ENCODE peak calls at places on chromosomes 6 and 20, in five cellular contexts. V is tibial artery, N is cardiac muscle cell, Z is breast epithelium, H is SK-N-SH. I is an unnamed sample.

GRCh38 chr6:112984899-112985298 is 637.8 kb downstream of the RFPL4B start:
- DNase-seq in V (no peak), N (no peak), Z (no peak), H (no peak), I (no peak)

GRCh38 chr6:19905584-19905983 is 68.4 kb downstream of the ID4 start:
- DNase-seq in V (no peak), N (no peak), Z (no peak), H (no peak), I (no peak)

GRCh38 chr6:109523478-109523877 is 40.5 kb upstream of the ZBTB24 start:
- DNase-seq in V (no peak), N (no peak), Z (no peak), H (no peak), I (no peak)

GRCh38 chr6:163416640-163417253 is 2.2 kb downstream of the QKI start:
- DNase-seq in V (no peak), N (peak; percentile 87), Z (no peak), H (no peak), I (no peak)

GRCh38 chr6:134063121-134063965 is 10.9 kb upstream of the SLC2A12 start:
- DNase-seq in V (no peak), N (peak; percentile 11), Z (no peak), H (no peak), I (no peak)

GRCh38 chr6:122028933-122029332 is 370.5 kb upstream of the HSF2 start:
- DNase-seq in V (no peak), N (no peak), Z (no peak), H (no peak), I (no peak)

GRCh38 chr20:37755665-37756064 is 61.8 kb downstream of the CTNNBL1 start:
- DNase-seq in V (no peak), N (peak; percentile 53), Z (no peak), H (peak; percentile 30), I (no peak)

GRCh38 chr20:50577175-50578018 is 67.2 kb downstream of the PTPN1 start:
- DNase-seq in V (peak; percentile 64), N (no peak), Z (peak; percentile 88), H (peak; percentile 74), I (no peak)

GRCh38 chr20:18743665-18744440 is 69.7 kb upstream of the SCP2D1 start:
- DNase-seq in V (no peak), N (no peak), Z (no peak), H (no peak), I (no peak)

GRCh38 chr6:155186052-155186658 is 77.7 kb upstream of the CLDN20 start:
- DNase-seq in V (no peak), N (no peak), Z (no peak), H (no peak), I (no peak)

GRCh38 chr6:30097902-30098606 is 14.8 kb downstream of the TRIM31 start:
- DNase-seq in V (no peak), N (no peak), Z (no peak), H (no peak), I (no peak)

GRCh38 chr6:76867182-76867581 is 596.1 kb downstream of the HTR1B start:
- DNase-seq in V (no peak), N (no peak), Z (no peak), H (no peak), I (no peak)

GRCh38 chr20:5977223-5977622 is 26.8 kb downstream of the MCM8 start:
- DNase-seq in V (no peak), N (no peak), Z (no peak), H (no peak), I (no peak)

GRCh38 chr6:75842191-75842590 is 93.2 kb downstream of the MYO6 start:
- DNase-seq in V (no peak), N (no peak), Z (no peak), H (no peak), I (no peak)

GRCh38 chr6:75368151-75368779 is 83.7 kb upstream of the TMEM30A start:
- DNase-seq in V (no peak), N (peak; percentile 72), Z (no peak), H (peak; percentile 12), I (peak; percentile 76)

GRCh38 chr6:83708546-83708969 is 343 bp downstream of the SNAP91 start:
- DNase-seq in V (no peak), N (peak; percentile 68), Z (no peak), H (peak; percentile 84), I (no peak)

GRCh38 chr6:157990321-157991066 is 8.8 kb downstream of the SYNJ2 start:
- DNase-seq in V (peak; percentile 57), N (no peak), Z (no peak), H (no peak), I (no peak)

GRCh38 chr6:13573669-13574110 is 711 bp upstream of the SIRT5 start:
- DNase-seq in V (peak; percentile 81), N (peak; percentile 3), Z (no peak), H (no peak), I (no peak)

GRCh38 chr20:11270566-11270965 is 596.8 kb upstream of the JAG1 start:
- DNase-seq in V (no peak), N (peak; percentile 20), Z (no peak), H (no peak), I (no peak)

GRCh38 chr20:40687384-40688128 is 1.5 kb downstream of the MAFB start:
- DNase-seq in V (peak; percentile 82), N (peak; percentile 67), Z (peak; percentile 78), H (peak; percentile 67), I (peak; percentile 94)

GRCh38 chr20:32672982-32673727 is 586 bp downstream of the C20orf203 start:
- DNase-seq in V (no peak), N (no peak), Z (no peak), H (no peak), I (peak; percentile 44)

GRCh38 chr6:13378669-13379590 is 50.6 kb upstream of the TBC1D7 start:
- DNase-seq in V (no peak), N (no peak), Z (peak; percentile 69), H (no peak), I (no peak)

GRCh38 chr20:32474009-32474716 is 111.0 kb downstream of the NOL4L start:
- DNase-seq in V (no peak), N (no peak), Z (no peak), H (peak; percentile 22), I (peak; percentile 64)

GRCh38 chr20:10111144-10111771 is 76.5 kb downstream of the ANKEF1 start:
- DNase-seq in V (no peak), N (no peak), Z (no peak), H (no peak), I (no peak)

GRCh38 chr20:21191839-21192238 is 66.0 kb downstream of the KIZ start:
- DNase-seq in V (no peak), N (peak; percentile 21), Z (no peak), H (no peak), I (no peak)

GRCh38 chr6:167699141-167700036 is 127.3 kb upstream of the AFDN start:
- DNase-seq in V (peak; percentile 81), N (no peak), Z (no peak), H (no peak), I (peak; percentile 72)

GRCh38 chr20:36173451-36173933 is 19.0 kb downstream of the EPB41L1 start:
- DNase-seq in V (no peak), N (peak; percentile 93), Z (no peak), H (peak; percentile 60), I (no peak)

GRCh38 chr6:149493697-149494334 is 9.0 kb upstream of the ZC3H12D start:
- DNase-seq in V (no peak), N (no peak), Z (no peak), H (no peak), I (no peak)

GRCh38 chr6:73134588-73134987 is 90.7 kb downstream of the KHDC1L start:
- DNase-seq in V (no peak), N (no peak), Z (no peak), H (peak; percentile 14), I (peak; percentile 39)

GRCh38 chr6:36843169-36843568 is 3.9 kb upstream of the CPNE5 start:
- DNase-seq in V (no peak), N (no peak), Z (no peak), H (no peak), I (no peak)

GRCh38 chr6:157585274-157586087 is 204.5 kb downstream of the ZDHHC14 start:
- DNase-seq in V (no peak), N (no peak), Z (no peak), H (no peak), I (no peak)

GRCh38 chr6:137097526-137097925 is 52.8 kb upstream of the IL20RA start:
- DNase-seq in V (no peak), N (no peak), Z (no peak), H (no peak), I (no peak)

GRCh38 chr6:137102050-137102848 is 57.5 kb upstream of the IL20RA start:
- DNase-seq in V (no peak), N (no peak), Z (no peak), H (no peak), I (no peak)

GRCh38 chr6:137097057-137097456 is 52.3 kb upstream of the IL20RA start:
- DNase-seq in V (no peak), N (no peak), Z (no peak), H (no peak), I (no peak)

GRCh38 chr6:137102851-137103492 is 58.2 kb upstream of the IL20RA start:
- DNase-seq in V (no peak), N (no peak), Z (no peak), H (no peak), I (no peak)

DNA sequence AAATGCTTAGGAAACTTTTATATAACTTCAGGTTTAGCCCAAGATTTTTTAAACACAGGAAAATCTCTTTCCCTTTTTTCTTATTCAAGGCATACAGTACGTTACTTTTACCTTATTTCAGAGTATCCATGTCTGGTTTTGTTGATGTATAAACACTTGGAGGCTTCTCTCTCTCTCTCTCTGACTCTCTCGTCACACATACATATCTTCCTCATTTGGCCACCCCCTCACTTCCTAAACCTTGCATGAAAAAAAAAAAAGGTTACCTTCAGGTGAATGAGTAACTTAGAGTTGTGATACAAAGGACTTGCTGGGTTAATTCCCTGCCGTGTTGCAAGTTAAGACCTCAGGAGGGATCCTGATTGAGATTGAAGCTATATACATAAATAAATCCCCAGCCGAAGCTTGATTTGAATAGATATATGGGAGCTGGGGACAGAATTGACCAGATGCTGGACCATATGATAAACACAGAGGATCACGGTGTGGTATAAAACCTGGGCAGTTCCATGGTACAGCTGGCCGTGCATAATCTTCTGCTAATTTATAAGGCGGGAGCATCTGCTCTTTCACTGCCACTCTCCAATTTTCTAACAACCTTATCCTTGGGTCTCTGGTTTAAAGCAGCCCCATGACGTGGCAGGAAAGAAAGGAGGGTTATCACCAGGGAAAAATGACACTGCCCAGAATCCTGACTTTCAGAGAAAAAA is 55.1 kb upstream of the IL20RA start:
- DNase-seq in V (no peak), N (no peak), Z (no peak), H (no peak), I (no peak)
- H3K27ac ChIP-seq in V (no peak overlapping the region), N (no peak overlapping the region), Z (peak overlapping the region; percentile 27), H (no peak overlapping the region), I (no peak overlapping the region)

DNA sequence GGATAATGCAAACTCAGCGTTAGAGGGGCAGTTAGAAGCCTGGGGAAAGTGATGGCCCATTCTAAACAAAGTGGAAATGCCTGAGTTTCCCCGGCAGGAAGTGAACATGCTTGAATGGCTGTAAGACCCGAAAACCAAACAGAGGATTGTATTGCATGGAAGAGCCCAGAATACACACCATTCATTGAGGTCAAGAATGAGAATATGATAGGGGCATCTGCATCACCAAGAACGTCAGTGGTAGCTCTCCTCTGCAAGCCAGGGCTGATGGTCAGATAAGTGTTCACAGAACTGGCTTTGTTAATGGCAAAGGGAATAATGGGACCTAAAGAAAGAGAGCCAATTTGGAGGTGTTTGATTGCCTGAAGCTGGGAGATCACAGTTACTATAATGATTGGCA is 663.4 kb downstream of the KHDRBS2 start:
- DNase-seq in V (no peak), N (no peak), Z (no peak), H (no peak), I (no peak)
- H3K9me3 ChIP-seq in V (no peaks in the 10 kb centered on the region), N (no peaks in the 10 kb centered on the region), Z (no peaks in the 10 kb centered on the region), H (no peaks in the 10 kb centered on the region), I (no peaks in the 10 kb centered on the region)

GRCh38 chr6:12313311-12313991 is 23.3 kb downstream of the EDN1 start:
- DNase-seq in V (no peak), N (peak; percentile 28), Z (no peak), H (no peak), I (no peak)
- H3K27ac ChIP-seq in V (peak overlapping the region; percentile 31), N (no peak overlapping the region), Z (no peak overlapping the region), H (peak overlapping the region; percentile 41), I (peak overlapping the region; percentile 6)

GRCh38 chr6:106808758-106809157 is 165.8 kb downstream of the CD24 start:
- DNase-seq in V (no peak), N (no peak), Z (no peak), H (no peak), I (no peak)
- H3K9me3 ChIP-seq in V (peaks cover 42% of the 10 kb centered on the region), N (no peaks in the 10 kb centered on the region), Z (peaks cover 19% of the 10 kb centered on the region), H (peaks cover 14% of the 10 kb centered on the region), I (peaks cover 8% of the 10 kb centered on the region)